ENCODE peak calls at places on chromosomes 6 and 20, in eight cellular contexts. P is A172, E is mucosa of descending colon, G is germinal center, R is H7, B is globus pallidus, S is EH, I is heart right ventricle. D is an unnamed sample.

GRCh38 chr20:10668677-10669368 is 5.0 kb downstream of the JAG1 start:
- DNase-seq in P (no peak), E (no peak), G (no peak), R (no peak), B (no peak), S (peak), I (no peak), D (no peak)

GRCh38 chr20:47785900-47786762 is 850 bp upstream of the SULF2 start:
- DNase-seq in P (peak), E (peak), G (peak), R (peak), B (peak), S (peak), I (peak), D (peak)

GRCh38 chr6:38974389-38975133 is 74.0 kb upstream of the GLP1R start:
- DNase-seq in P (no peak), E (no peak), G (no peak), R (no peak), B (no peak), S (peak), I (no peak), D (no peak)

GRCh38 chr20:47102629-47103028 is 208.0 kb downstream of the EYA2 start:
- DNase-seq in P (no peak), E (no peak), G (no peak), R (no peak), B (no peak), S (no peak), I (peak), D (no peak)

GRCh38 chr20:8143474-8143873 is 11.4 kb downstream of the PLCB1 start:
- DNase-seq in P (no peak), E (no peak), G (no peak), R (no peak), B (no peak), S (no peak), I (no peak), D (no peak)

GRCh38 chr20:44098657-44099056 is 88.3 kb downstream of the JPH2 start:
- DNase-seq in P (no peak), E (no peak), G (no peak), R (no peak), B (no peak), S (no peak), I (no peak), D (no peak)

GRCh38 chr6:119541132-119541905 is 191.8 kb upstream of the MAN1A1 start:
- DNase-seq in P (peak), E (no peak), G (no peak), R (no peak), B (no peak), S (peak), I (no peak), D (no peak)

GRCh38 chr6:35173068-35174042 is 32.2 kb upstream of the TCP11 start:
- DNase-seq in P (peak), E (no peak), G (no peak), R (no peak), B (no peak), S (peak), I (no peak), D (no peak)

GRCh38 chr6:40152701-40153100 is 218.4 kb upstream of the MOCS1 start:
- DNase-seq in P (no peak), E (no peak), G (no peak), R (no peak), B (no peak), S (no peak), I (no peak), D (no peak)

GRCh38 chr20:13788167-13788834 is 3.5 kb downstream of the NDUFAF5 start:
- DNase-seq in P (peak), E (peak), G (peak), R (peak), B (no peak), S (peak), I (no peak), D (peak)

GRCh38 chr6:138805431-138805830 is 9.5 kb downstream of the ECT2L start:
- DNase-seq in P (no peak), E (no peak), G (no peak), R (no peak), B (no peak), S (peak), I (peak), D (no peak)

GRCh38 chr20:53711333-53712211 is 117.9 kb upstream of the ZNF217 start:
- DNase-seq in P (no peak), E (no peak), G (no peak), R (no peak), B (no peak), S (no peak), I (no peak), D (no peak)

GRCh38 chr6:21045135-21045616 is 510.9 kb downstream of the CDKAL1 start:
- DNase-seq in P (no peak), E (no peak), G (no peak), R (no peak), B (no peak), S (peak), I (no peak), D (no peak)